ENCODE peak calls at places on chromosomes 7 and 10, in nine cellular contexts. N is foreskin fibroblast, Y is MM.1S, D is Peyer's patch, R is astrocyte of the cerebellum, Q is IMR-90, L is uterus, H is brain microvascular endothelial cell, C is heart right ventricle. P is an unnamed sample.

GRCh38 chr7:66522518-66522917 is 106.2 kb upstream of the KCTD7 start:
- DNase-seq in N (peak; percentile 43), Q (no peak), H (no peak), Y (no peak), D (no peak), C (no peak), R (no peak), L (no peak), P (peak; percentile 32)

GRCh38 chr7:139562972-139563565 is 39.6 kb downstream of the CLEC2L start:
- DNase-seq in H (no peak), C (no peak), Q (no peak), N (no peak), D (no peak), R (no peak), Y (no peak), L (no peak), P (no peak)

GRCh38 chr7:1889556-1890181 is 219.6 kb downstream of the ELFN1 start:
- DNase-seq in C (no peak), D (no peak), R (peak; percentile 57), N (peak; percentile 49), Q (peak; percentile 80), Y (no peak), H (peak; percentile 73), L (no peak), P (no peak)

GRCh38 chr7:39069886-39070881 is 92.5 kb downstream of the POU6F2 start:
- DNase-seq in C (no peak), R (no peak), L (no peak), H (no peak), Y (no peak), D (no peak), N (no peak), Q (no peak), P (no peak)

GRCh38 chr7:22688034-22688433 is 39.0 kb upstream of the IL6 start:
- DNase-seq in Y (no peak), Q (no peak), R (no peak), N (no peak), C (no peak), H (no peak), L (no peak), D (no peak), P (no peak)

GRCh38 chr10:114544045-114544659 is 113.9 kb downstream of the ABLIM1 start:
- DNase-seq in C (no peak), L (no peak), N (no peak), Y (peak; percentile 83), Q (no peak), H (no peak), R (no peak), D (peak; percentile 88), P (peak; percentile 91)

GRCh38 chr10:43225787-43226153 is 41.1 kb downstream of the RASGEF1A start:
- DNase-seq in D (no peak), C (no peak), Q (no peak), H (no peak), N (no peak), L (no peak), Y (no peak), R (no peak), P (no peak)

GRCh38 chr7:142866361-142867096 is 11.7 kb downstream of the EPHB6 start:
- DNase-seq in L (no peak), R (no peak), H (no peak), Y (peak; percentile 30), Q (no peak), N (peak; percentile 44), C (no peak), D (no peak), P (no peak)

GRCh38 chr7:137454169-137455166 is 110.9 kb upstream of the PTN start:
- DNase-seq in R (no peak), N (peak; percentile 85), D (no peak), Y (peak; percentile 65), C (peak; percentile 34), Q (peak; percentile 93), H (peak; percentile 30), L (peak; percentile 77), P (peak; percentile 32)

GRCh38 chr10:34824870-34825269 is 9.8 kb upstream of the PARD3 start:
- DNase-seq in H (no peak), R (no peak), N (peak; percentile 35), Y (peak; percentile 7), D (no peak), Q (no peak), L (no peak), C (no peak), P (no peak)
- TF ChIP-seq CTCF in H (peak; percentile 57), R (peak; percentile 24), N (no peak), Y (no peak), D (peak; percentile 23), Q (peak; percentile 19), L (peak; percentile 8), C (peak; percentile 31), P (no peak)

GRCh38 chr10:36526045-36526444 is 599.4 kb upstream of the ANKRD30A start:
- DNase-seq in C (no peak), Y (no peak), Q (no peak), N (no peak), R (no peak), H (no peak), D (no peak), L (no peak), P (no peak)
- TF ChIP-seq CTCF in C (no peak), Y (no peak), Q (no peak), N (no peak), R (no peak), H (no peak), D (no peak), L (no peak), P (no peak)

GRCh38 chr7:29976265-29976664 is 13.3 kb downstream of the SCRN1 start:
- DNase-seq in R (no peak), N (peak; percentile 35), Y (no peak), Q (peak; percentile 34), D (no peak), H (no peak), L (no peak), C (no peak), P (no peak)

GRCh38 chr7:29980151-29980550 is 9.4 kb downstream of the SCRN1 start:
- DNase-seq in Y (no peak), L (no peak), H (no peak), N (no peak), R (no peak), D (no peak), C (no peak), Q (no peak), P (no peak)

GRCh38 chr7:29975564-29975963 is 14.0 kb downstream of the SCRN1 start:
- DNase-seq in H (no peak), C (no peak), Y (no peak), R (no peak), D (no peak), N (no peak), Q (no peak), L (no peak), P (no peak)

GRCh38 chr7:29976673-29977072 is 12.9 kb downstream of the SCRN1 start:
- DNase-seq in H (no peak), R (peak; percentile 44), C (no peak), Q (peak; percentile 41), N (peak; percentile 22), D (no peak), Y (no peak), L (no peak), P (no peak)

DNA sequence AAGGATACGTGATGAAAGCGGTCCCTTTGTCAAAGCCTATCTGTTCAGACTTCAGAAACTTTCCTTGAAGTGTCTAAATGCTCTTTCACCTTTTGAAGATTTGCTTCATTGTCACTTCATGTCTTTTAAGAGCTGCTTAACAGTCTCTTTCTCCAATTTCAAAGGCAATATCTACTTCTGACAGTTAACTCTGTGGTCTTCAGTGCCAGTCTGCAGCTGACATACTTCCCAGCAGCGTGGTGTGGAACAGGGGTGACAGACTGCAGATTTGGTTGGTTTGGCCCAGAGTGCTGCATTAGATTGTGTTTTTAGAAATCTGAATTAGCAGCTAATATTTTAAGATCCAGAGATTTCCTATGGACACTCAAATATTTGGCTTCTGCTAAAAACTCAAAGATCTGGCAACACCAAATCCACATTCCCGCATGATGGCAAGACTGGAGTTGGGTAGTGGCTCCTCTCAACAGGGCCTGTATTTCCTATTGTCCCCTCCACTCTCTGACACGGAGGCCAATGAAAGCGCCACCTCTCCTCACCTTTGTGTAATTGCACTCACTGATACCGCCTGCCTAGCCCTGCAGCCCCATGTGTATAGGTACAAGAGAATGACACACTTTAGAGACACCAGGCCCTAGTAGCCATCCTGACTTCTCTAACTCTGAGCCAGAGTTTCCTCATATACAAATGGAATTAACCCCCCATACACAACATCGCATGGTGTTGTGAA is 11.5 kb downstream of the SCRN1 start:
- DNase-seq in Q (no peak), Y (no peak), D (no peak), H (no peak), C (no peak), R (no peak), L (no peak), N (no peak), P (peak; percentile 18)
- TF ChIP-seq CTCF in Q (no peak), Y (no peak), D (no peak), H (no peak), C (no peak), R (no peak), L (no peak), N (no peak), P (peak; percentile 10)

GRCh38 chr10:70534281-70534680 is 55.7 kb downstream of the PALD1 start:
- DNase-seq in Q (no peak), R (no peak), N (no peak), H (no peak), C (no peak), Y (no peak), L (no peak), D (no peak), P (no peak)

GRCh38 chr10:70535451-70535850 is 56.9 kb downstream of the PALD1 start:
- DNase-seq in L (no peak), C (no peak), Y (no peak), Q (no peak), D (no peak), N (no peak), H (no peak), R (no peak), P (no peak)

GRCh38 chr10:70538195-70538520 is 59.6 kb downstream of the PALD1 start:
- DNase-seq in C (no peak), D (no peak), L (no peak), H (no peak), Q (no peak), Y (no peak), R (no peak), N (no peak), P (no peak)

GRCh38 chr10:70537398-70538194 is 59.0 kb downstream of the PALD1 start:
- DNase-seq in N (peak; percentile 20), R (no peak), Y (peak; percentile 14), Q (no peak), L (no peak), D (no peak), H (no peak), C (no peak), P (peak; percentile 44)

DNA sequence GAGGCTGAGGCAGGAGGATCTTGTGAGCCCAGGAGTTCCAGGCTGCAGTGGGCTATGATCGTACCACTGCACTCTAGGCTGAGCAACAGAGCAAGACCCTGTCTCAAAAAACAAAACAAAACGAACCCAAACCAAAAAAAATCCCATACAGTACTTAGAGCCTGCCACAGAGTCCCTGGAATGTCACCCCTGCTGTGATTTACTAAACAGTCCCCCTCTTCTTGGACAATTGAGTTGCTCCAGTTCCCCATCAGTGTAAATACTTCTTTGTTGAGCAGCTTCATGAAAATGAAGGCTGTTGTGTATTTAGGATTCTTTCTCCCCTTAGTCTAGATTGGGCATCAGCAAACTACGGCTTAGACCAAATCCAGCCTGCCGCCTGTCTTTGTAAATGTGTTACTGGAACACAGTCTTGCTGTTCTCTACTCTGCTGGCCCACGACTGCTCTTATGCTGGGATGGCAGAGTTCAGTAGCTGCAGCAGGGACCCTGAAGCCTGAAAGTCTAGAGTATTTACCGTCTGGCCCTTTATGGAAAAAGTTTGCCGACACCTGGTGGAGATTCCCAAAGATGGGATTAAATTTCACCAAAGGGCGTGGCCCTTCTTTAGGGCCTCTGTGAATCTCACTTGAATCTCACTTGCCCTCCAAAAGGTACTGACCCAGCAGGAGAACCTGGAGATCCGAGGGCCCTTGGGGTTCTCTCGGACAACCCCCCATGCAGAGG is 57.8 kb downstream of the PALD1 start:
- DNase-seq in D (no peak), N (no peak), C (no peak), Q (no peak), Y (no peak), L (no peak), R (no peak), H (no peak), P (no peak)
- TF ChIP-seq CTCF in D (no peak), N (no peak), C (no peak), Q (no peak), Y (no peak), L (no peak), R (peak; percentile 35), H (no peak), P (no peak)

P was measured in GM12865.